ENCODE peak calls at places on chromosomes 11 and 22, in eight cellular contexts. U is neural progenitor cell, Y is HAP-1, A is psoas muscle, B is kidney, M is suprapubic skin, F is heart right ventricle, H is DND-41. S is an unnamed sample. For H3K36me3, the result is how much of the 10 kb centered on the place peaks cover.

GRCh38 chr11:123246749-123247497 is 51.9 kb upstream of the CLMP start:
- DNase-seq in Y (peak), A (peak), M (peak), U (peak), H (peak), F (peak), B (peak), S (peak)

GRCh38 chr11:75263944-75264349 is 23.4 kb downstream of the TPBGL start:
- DNase-seq in A (peak), B (peak), M (no peak), U (peak), Y (no peak), H (no peak), F (no peak), S (no peak)

GRCh38 chr22:42270178-42270511 is 308 bp downstream of the TCF20 start:
- DNase-seq in M (no peak), B (no peak), H (no peak), F (no peak), Y (no peak), A (no peak), U (no peak), S (no peak)

GRCh38 chr11:69234740-69235710 is 58.9 kb upstream of the MYEOV start:
- DNase-seq in U (no peak), F (no peak), A (no peak), H (no peak), M (peak), Y (no peak), B (peak), S (no peak)

GRCh38 chr11:59992420-59992819 is 24.6 kb upstream of the OOSP4B start:
- DNase-seq in H (no peak), U (no peak), A (no peak), B (no peak), Y (no peak), M (no peak), F (no peak), S (no peak)

GRCh38 chr11:79959318-79959717 is 518.5 kb upstream of the TENM4 start:
- DNase-seq in Y (no peak), A (no peak), U (no peak), B (no peak), F (no peak), H (no peak), M (no peak), S (no peak)

GRCh38 chr11:130434521-130435223 is 6.3 kb upstream of the ADAMTS8 start:
- DNase-seq in Y (peak), A (peak), M (peak), F (peak), B (no peak), U (peak), H (peak), S (peak)

GRCh38 chr22:40703174-40703573 is 23.9 kb downstream of the MCHR1 start:
- DNase-seq in A (no peak), H (no peak), U (no peak), B (no peak), M (no peak), F (no peak), Y (no peak), S (no peak)

GRCh38 chr11:77665240-77665965 is 27.8 kb upstream of the CLNS1A start:
- DNase-seq in Y (no peak), U (no peak), F (no peak), H (no peak), M (no peak), A (no peak), B (no peak), S (no peak)

GRCh38 chr11:77669848-77670511 is 32.4 kb upstream of the CLNS1A start:
- DNase-seq in Y (no peak), M (no peak), U (no peak), F (no peak), A (no peak), H (no peak), B (no peak), S (no peak)

GRCh38 chr11:77672276-77672675 is 34.7 kb upstream of the CLNS1A start:
- DNase-seq in M (no peak), F (peak), B (no peak), U (no peak), Y (no peak), H (no peak), A (no peak), S (no peak)

DNA sequence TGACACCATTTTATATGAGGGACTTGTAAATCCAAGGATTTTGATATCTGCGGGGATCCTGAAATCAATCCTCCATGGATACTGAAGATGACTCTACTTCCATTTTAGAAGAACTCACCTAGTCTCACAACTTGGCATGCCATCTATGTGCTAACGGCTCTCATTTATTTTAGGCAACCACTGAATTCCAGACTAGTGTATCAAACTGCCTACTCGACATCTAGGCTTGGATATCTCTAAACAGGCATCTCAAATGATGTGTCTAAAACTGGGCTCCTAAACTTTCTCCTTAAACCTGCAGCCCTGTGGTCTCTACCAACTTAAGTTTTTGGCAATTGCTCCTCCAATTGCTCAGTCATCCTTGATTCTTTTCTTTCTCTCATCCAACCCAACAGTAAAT is 31.2 kb upstream of the CLNS1A start:
- DNase-seq in B (no peak), H (no peak), F (no peak), A (no peak), M (no peak), U (no peak), Y (no peak), S (no peak)
- H3K36me3 ChIP-seq in B (under half), H (half or more), F (half or more), A (under half), M (half or more), U (under half), Y (half or more), S (under half)

DNA sequence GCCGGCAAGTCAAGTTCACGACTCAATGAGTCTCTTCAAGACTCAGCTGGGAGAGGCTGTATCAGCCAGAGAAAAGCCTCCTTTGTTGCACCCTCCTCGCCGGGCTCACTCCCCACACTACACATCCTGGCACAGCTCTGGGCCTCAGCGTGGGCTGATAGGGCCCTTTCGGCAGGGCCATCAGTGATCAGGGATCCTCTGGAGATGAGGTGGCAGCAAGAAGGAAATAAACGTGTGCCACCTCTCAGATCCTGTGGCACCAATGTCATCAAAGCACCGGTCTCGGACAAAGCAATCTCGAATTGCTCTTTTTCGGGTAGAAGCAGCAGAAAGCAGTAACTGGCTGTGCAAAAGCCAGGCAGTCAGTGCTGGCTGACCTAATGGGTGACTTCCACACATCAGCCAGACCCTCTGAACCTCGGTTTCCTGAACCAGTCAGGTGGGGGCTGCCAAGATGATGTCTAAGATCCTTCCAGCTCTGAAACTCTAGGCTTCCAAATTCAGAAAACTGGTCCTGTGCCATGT is 2.1 kb downstream of the EHD1 start:
- DNase-seq in H (no peak), U (no peak), F (no peak), M (no peak), B (peak), A (no peak), Y (no peak), S (no peak)
- H3K36me3 ChIP-seq in H (under half), U (under half), F (under half), M (under half), B (under half), A (under half), Y (under half), S (under half)

DNA sequence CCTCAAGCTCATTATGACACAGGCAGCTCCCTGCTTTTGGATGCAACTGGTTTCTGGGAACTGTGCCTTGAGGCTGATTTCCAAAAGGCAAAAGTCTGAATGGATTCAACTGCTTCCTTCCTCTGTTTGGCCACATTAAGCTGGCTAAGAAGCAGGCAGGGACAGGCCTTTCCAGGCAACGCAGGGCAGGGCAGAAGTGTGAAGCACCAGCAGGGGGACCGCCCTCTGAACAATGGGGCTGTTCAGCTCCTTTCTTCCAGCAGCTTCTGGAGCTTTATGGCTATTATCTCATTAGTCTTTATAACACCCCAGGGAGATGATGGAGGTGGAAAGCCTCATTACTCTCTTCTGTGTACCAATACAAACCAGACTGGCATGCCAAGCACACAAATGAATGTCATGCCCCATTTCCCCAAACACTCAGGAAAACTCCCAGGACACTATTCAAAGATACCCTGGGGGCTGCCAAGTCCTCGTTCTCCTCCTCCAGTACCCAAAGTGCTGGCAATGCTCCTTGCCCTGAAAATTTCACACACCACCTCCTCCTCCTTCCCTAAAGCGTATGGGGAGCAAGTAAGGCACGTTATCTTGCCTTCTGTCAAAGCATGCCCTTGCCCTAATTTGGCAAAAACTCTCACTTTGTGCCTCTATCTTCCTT is 21.3 kb downstream of the MORC2 start:
- DNase-seq in F (peak), Y (no peak), M (no peak), B (no peak), A (no peak), U (peak), H (no peak), S (no peak)
- H3K36me3 ChIP-seq in F (half or more), Y (half or more), M (half or more), B (under half), A (under half), U (under half), H (half or more), S (under half)

DNA sequence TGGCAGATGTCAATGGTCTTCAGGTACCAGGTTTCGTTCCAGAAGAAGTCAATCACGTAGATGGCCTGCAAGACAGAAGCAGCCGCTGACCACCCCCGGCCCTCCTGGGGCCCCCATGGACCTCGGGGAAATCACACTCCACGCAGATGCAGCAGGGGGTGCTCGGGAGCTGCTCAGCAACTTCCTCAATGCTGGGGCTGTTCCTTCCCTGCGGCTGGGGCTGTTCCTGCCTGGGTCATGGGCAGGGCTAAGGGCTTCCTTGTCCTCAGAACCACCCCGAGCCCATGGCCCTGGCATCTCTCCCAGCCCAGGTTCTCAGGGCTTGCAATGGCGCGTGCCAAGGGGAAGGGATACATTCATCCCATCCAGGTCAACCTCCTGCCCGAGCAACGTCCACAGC is 10.3 kb downstream of the DHCR7 start:
- DNase-seq in B (no peak), Y (no peak), H (no peak), F (no peak), U (no peak), A (no peak), M (no peak), S (no peak)
- H3K36me3 ChIP-seq in B (under half), Y (half or more), H (half or more), F (half or more), U (under half), A (under half), M (under half), S (under half)

DNA sequence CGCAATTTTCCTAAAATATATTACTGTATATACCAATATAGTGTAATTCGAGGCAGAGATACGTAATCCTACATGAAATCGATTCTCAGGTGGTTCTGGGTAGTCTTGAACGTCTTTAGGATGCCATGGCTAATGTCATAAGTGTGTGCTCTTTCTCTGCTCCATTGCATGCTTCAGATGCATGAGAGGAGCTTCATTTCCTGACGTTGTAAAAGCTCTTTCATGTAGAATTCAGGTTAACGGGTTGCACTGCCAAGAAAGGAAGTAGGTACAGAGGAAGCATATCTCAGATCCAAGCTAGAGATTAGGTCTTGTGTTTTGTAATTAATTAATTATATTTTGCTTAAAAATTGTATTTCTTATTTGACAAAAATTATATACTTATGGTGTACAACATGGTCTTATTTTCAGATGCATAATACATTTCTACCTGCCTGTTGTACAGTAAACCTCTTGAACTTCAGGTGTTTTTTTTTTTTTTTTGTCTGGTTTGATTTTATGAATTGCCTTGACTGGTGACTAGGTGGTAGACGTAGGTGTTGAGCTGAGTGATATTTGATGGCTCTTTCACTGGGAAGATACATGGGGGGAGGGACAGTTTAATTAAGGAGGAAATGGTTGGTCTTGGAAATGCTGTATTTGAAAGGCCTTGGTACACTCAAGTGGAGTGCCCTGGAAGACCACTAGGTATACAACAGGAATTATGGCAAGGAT is 9.3 kb downstream of the NUP50 start:
- DNase-seq in F (no peak), M (no peak), B (no peak), U (no peak), A (no peak), H (no peak), Y (no peak), S (no peak)
- H3K36me3 ChIP-seq in F (half or more), M (half or more), B (under half), U (under half), A (under half), H (half or more), Y (half or more), S (under half)

GRCh38 chr22:46319319-46319718 is 16.2 kb upstream of the TRMU start:
- DNase-seq in B (no peak), H (no peak), A (peak), F (no peak), Y (no peak), M (no peak), U (no peak), S (no peak)
- H3K36me3 ChIP-seq in B (under half), H (half or more), A (under half), F (under half), Y (half or more), M (under half), U (under half), S (under half)

GRCh38 chr22:19466848-19467752 is 11.9 kb downstream of the UFD1 start:
- DNase-seq in Y (no peak), U (no peak), B (no peak), A (no peak), F (no peak), H (no peak), M (no peak), S (no peak)
- H3K36me3 ChIP-seq in Y (half or more), U (under half), B (half or more), A (under half), F (half or more), H (half or more), M (half or more), S (half or more)

S was measured in effector memory CD4-positive, alpha-beta T cell.